ENCODE peak calls at places on chromosomes 4 and X, in six cellular contexts. Y is GM23248, F is PC-3, U is Karpas-422, T is fibroblast of lung, V is K562. Z is an unnamed sample.

GRCh38 chr4:152663203-152664066 is 16.4 kb downstream of the TMEM154 start:
- DNase-seq in F (no peak), T (no peak), U (peak; percentile 84), V (no peak), Y (no peak), Z (no peak)

GRCh38 chr4:189185810-189186432 is 754.8 kb upstream of the FRG1 start:
- DNase-seq in F (no peak), T (no peak), V (no peak), Y (no peak), U (no peak), Z (no peak)

GRCh38 chrX:46703980-46704379 is 54.9 kb downstream of the SLC9A7 start:
- DNase-seq in T (peak; percentile 43), F (no peak), U (no peak), V (no peak), Y (no peak), Z (no peak)

GRCh38 chr4:167359711-167360110 is 125.4 kb upstream of the SPOCK3 start:
- DNase-seq in Y (no peak), F (no peak), V (no peak), U (no peak), T (no peak), Z (no peak)

GRCh38 chrX:57932266-57932665 is 22.0 kb upstream of the ZXDA start:
- DNase-seq in T (no peak), U (no peak), Y (no peak), V (no peak), F (no peak), Z (no peak)

GRCh38 chr4:78565971-78566372 is 14.4 kb downstream of the ANXA3 start:
- DNase-seq in F (peak; percentile 67), V (no peak), T (peak; percentile 88), U (no peak), Y (peak; percentile 84), Z (peak; percentile 78)

GRCh38 chrX:10579753-10580060 is 40.7 kb downstream of the MID1 start:
- DNase-seq in T (peak; percentile 71), F (no peak), U (no peak), V (no peak), Y (peak; percentile 52), Z (no peak)

GRCh38 chr4:107862658-107863057 is 37.9 kb downstream of the SGMS2 start:
- DNase-seq in U (no peak), T (peak; percentile 69), V (no peak), Y (peak; percentile 55), F (peak; percentile 92), Z (peak; percentile 96)

GRCh38 chr4:105472871-105473339 is 957 bp downstream of the PPA2 start:
- DNase-seq in T (peak; percentile 45), V (no peak), U (no peak), F (peak; percentile 3), Y (peak; percentile 62), Z (no peak)

GRCh38 chrX:12240491-12240890 is 102.2 kb downstream of the FRMPD4 start:
- DNase-seq in Y (no peak), T (no peak), V (no peak), U (no peak), F (no peak), Z (no peak)

DNA sequence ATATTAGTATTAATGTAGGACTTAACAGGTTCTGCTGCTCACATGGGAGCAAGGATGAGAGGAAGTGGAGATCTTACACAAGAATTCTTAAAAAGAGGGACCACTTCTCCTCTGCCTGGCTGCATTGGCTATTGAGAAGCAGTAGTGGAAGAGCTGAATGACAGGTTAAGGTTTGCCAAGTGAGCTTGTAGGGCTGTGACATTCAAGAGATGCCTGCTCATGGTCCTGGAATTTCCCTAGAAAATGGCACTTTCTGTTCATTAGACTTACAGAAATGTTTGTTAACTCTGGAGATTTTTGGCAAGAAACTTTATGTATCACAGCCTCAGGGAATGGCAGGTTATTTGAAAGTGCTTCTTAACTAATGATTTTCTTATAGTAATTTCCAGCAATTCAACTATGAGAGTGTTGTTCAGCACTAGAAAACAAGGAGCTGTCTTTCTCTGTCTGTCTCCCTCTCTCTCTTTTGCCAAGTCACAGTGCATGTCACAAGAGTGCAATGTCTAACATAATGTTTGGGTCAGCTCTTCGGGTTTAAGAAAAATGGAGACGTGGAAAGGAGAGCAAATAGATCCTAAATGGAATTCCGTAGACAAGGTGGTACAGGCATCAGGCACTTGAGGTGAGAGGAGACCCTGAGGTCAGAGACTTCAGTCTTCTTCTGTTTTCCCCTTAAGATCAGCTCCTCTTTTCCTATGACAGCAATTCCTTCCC is 8.3 kb upstream of the NAP1L5 start:
- DNase-seq in F (peak; percentile 36), T (peak; percentile 69), V (no peak), Y (peak; percentile 63), U (no peak), Z (no peak)
- H2AFZ ChIP-seq in F (peak overlapping the region; percentile 27), T (peak overlapping the region; percentile 34), V (no peak overlapping the region), Y (peak overlapping the region; percentile 72), U (no peak overlapping the region), Z (no peak overlapping the region)

DNA sequence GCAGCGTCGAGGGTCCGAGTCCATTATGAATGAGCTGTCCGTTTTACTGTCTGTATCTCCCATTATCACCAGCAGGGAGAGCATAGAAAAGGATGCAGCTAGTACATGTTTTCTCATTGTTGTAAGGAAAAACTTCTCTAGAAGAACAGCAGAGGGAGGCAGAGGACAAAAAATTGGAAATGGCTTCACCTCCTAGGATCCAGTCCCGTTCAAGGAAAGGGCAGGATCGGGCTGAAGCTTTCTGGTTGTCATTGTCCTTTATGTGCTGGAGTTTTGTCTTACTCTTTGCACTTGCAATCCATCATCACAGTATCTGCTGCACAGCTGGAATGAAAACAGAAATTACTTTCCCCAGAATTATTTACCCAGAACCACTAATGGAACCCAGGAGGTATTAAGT is 14.7 kb downstream of the NDP start:
- DNase-seq in V (peak; percentile 39), Y (peak; percentile 73), U (peak; percentile 85), T (peak; percentile 77), F (peak; percentile 76), Z (peak; percentile 36)
- H2AFZ ChIP-seq in V (no peak overlapping the region), Y (no peak overlapping the region), U (no peak overlapping the region), T (no peak overlapping the region), F (peak overlapping the region; percentile 63), Z (no peak overlapping the region)

GRCh38 chr4:41360911-41361830 is 104.4 kb downstream of the UCHL1 start:
- DNase-seq in V (no peak), U (no peak), F (peak; percentile 46), T (peak; percentile 36), Y (peak; percentile 66), Z (no peak)
- H2AFZ ChIP-seq in V (no peak overlapping the region), U (no peak overlapping the region), F (peak overlapping the region; percentile 84), T (peak overlapping the region; percentile 47), Y (peak overlapping the region; percentile 87), Z (peak overlapping the region; percentile 37)

GRCh38 chrX:37348237-37349130 is 680 bp upstream of the PRRG1 start:
- DNase-seq in U (no peak), F (peak; percentile 10), V (no peak), Y (peak; percentile 16), T (peak; percentile 41), Z (no peak)
- H2AFZ ChIP-seq in U (no peak overlapping the region), F (peak overlapping the region; percentile 99), V (peak overlapping the region; percentile 81), Y (peak overlapping the region; percentile 89), T (peak overlapping the region; percentile 71), Z (peak overlapping the region; percentile 77)

GRCh38 chrX:151754042-151754419 is 19.5 kb downstream of the CNGA2 start:
- DNase-seq in V (no peak), Y (peak; percentile 88), T (peak; percentile 88), F (peak; percentile 59), U (no peak), Z (peak; percentile 15)

GRCh38 chrX:151754641-151755215 is 20.2 kb downstream of the CNGA2 start:
- DNase-seq in Y (no peak), T (peak; percentile 72), F (no peak), V (no peak), U (no peak), Z (no peak)

GRCh38 chrX:151753313-151754041 is 18.9 kb downstream of the CNGA2 start:
- DNase-seq in Y (peak; percentile 84), U (peak; percentile 75), F (peak; percentile 39), V (peak; percentile 67), T (peak; percentile 58), Z (no peak)

GRCh38 chrX:151750511-151750910 is 16.0 kb downstream of the CNGA2 start:
- DNase-seq in V (no peak), T (no peak), U (no peak), Y (no peak), F (no peak), Z (no peak)

GRCh38 chrX:151752847-151753246 is 18.3 kb downstream of the CNGA2 start:
- DNase-seq in Y (no peak), F (no peak), U (no peak), V (no peak), T (no peak), Z (no peak)
- H2AFZ ChIP-seq in Y (no peak overlapping the region), F (no peak overlapping the region), U (no peak overlapping the region), V (no peak overlapping the region), T (no peak overlapping the region), Z (no peak overlapping the region)

GRCh38 chr4:89754531-89754930 is 82.4 kb downstream of the SNCA start:
- DNase-seq in V (no peak), Y (peak; percentile 19), U (no peak), F (no peak), T (peak; percentile 43), Z (no peak)

GRCh38 chr4:89751416-89751815 is 85.5 kb downstream of the SNCA start:
- DNase-seq in F (no peak), T (no peak), U (no peak), V (no peak), Y (no peak), Z (no peak)

GRCh38 chr4:89755210-89755609 is 81.8 kb downstream of the SNCA start:
- DNase-seq in V (no peak), U (no peak), Y (peak; percentile 43), T (peak; percentile 9), F (peak; percentile 15), Z (no peak)

GRCh38 chr4:89753601-89754066 is 83.3 kb downstream of the SNCA start:
- DNase-seq in T (peak; percentile 97), V (no peak), U (no peak), Y (peak; percentile 95), F (peak; percentile 67), Z (peak; percentile 90)

GRCh38 chr4:89752932-89753598 is 83.9 kb downstream of the SNCA start:
- DNase-seq in Y (peak; percentile 87), F (no peak), V (no peak), U (no peak), T (peak; percentile 81), Z (no peak)
- H2AFZ ChIP-seq in Y (peak overlapping the region; percentile 19), F (no peak overlapping the region), V (no peak overlapping the region), U (no peak overlapping the region), T (peak overlapping the region; percentile 11), Z (peak overlapping the region; percentile 61)

GRCh38 chr4:175947117-175947722 is 118.4 kb upstream of the WDR17 start:
- DNase-seq in Y (peak; percentile 47), T (peak; percentile 17), U (peak; percentile 53), F (peak; percentile 58), V (no peak), Z (no peak)
- H2AFZ ChIP-seq in Y (peak overlapping the region; percentile 36), T (no peak overlapping the region), U (no peak overlapping the region), F (peak overlapping the region; percentile 53), V (no peak overlapping the region), Z (no peak overlapping the region)

DNA sequence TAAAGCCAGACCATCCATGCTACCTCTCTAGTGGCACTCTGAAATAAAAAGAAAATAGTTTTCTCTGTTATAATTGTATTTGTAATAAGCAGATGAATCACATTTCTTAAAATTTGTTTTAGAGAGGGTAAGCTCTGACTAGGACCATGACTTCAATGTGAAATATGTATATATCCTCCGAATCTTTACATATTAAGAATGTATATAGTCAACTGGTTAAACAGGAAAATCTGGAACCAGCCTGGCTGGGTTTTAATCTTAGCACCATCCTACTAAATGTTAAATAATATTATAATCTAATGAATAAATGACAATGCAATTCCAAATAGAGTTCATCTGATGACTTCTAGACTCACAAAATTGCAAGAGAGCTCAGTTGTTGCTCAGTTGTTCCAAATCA is 1.5 kb downstream of the FGB start:
- DNase-seq in T (no peak), V (no peak), Y (no peak), U (no peak), F (peak; percentile 87), Z (no peak)
- H2AFZ ChIP-seq in T (no peak overlapping the region), V (no peak overlapping the region), Y (no peak overlapping the region), U (no peak overlapping the region), F (no peak overlapping the region), Z (no peak overlapping the region)

Z was measured in keratinocyte.